ENCODE peak calls at places on chromosomes 13 and 19, in nine cellular contexts. One of them, this sample, is unnamed.

GRCh38 chr19:45881909-45882528 is 3.9 kb downstream of the IRF2BP1 start:
- DNase-seq in AML-193: no peak
- DNase-seq in NCI-H526 treated with DMSO at 0.1 percent for 48 hours: peak; percentile 28
- DNase-seq in fibroblast of the aortic adventitia: no peak
- DNase-seq in effector CD4-positive, alpha-beta T cell: no peak
- DNase-seq in tibial artery: no peak
- DNase-seq in coronary artery: no peak
- DNase-seq in CD8-positive, alpha-beta T cell: no peak
- DNase-seq in astrocyte of the cerebellum: no peak
- DNase-seq in this sample: no peak

GRCh38 chr19:39998511-39998910 is 1.7 kb downstream of the ZNF546 start:
- DNase-seq in AML-193: no peak
- DNase-seq in NCI-H526 treated with DMSO at 0.1 percent for 48 hours: no peak
- DNase-seq in fibroblast of the aortic adventitia: peak; percentile 42
- DNase-seq in effector CD4-positive, alpha-beta T cell: no peak
- DNase-seq in tibial artery: no peak
- DNase-seq in coronary artery: no peak
- DNase-seq in CD8-positive, alpha-beta T cell: no peak
- DNase-seq in astrocyte of the cerebellum: no peak
- DNase-seq in this sample: no peak

GRCh38 chr19:17777840-17778620 is 16.9 kb upstream of the B3GNT3 start:
- DNase-seq in AML-193: no peak
- DNase-seq in NCI-H526 treated with DMSO at 0.1 percent for 48 hours: peak; percentile 11
- DNase-seq in fibroblast of the aortic adventitia: no peak
- DNase-seq in effector CD4-positive, alpha-beta T cell: no peak
- DNase-seq in tibial artery: peak; percentile 73
- DNase-seq in coronary artery: no peak
- DNase-seq in CD8-positive, alpha-beta T cell: no peak
- DNase-seq in astrocyte of the cerebellum: no peak
- DNase-seq in this sample: no peak

GRCh38 chr19:42989851-42990250 is 36.4 kb downstream of the PSG11 start:
- DNase-seq in AML-193: no peak
- DNase-seq in NCI-H526 treated with DMSO at 0.1 percent for 48 hours: peak; percentile 68
- DNase-seq in fibroblast of the aortic adventitia: no peak
- DNase-seq in effector CD4-positive, alpha-beta T cell: no peak
- DNase-seq in tibial artery: no peak
- DNase-seq in coronary artery: no peak
- DNase-seq in CD8-positive, alpha-beta T cell: no peak
- DNase-seq in astrocyte of the cerebellum: peak; percentile 0
- DNase-seq in this sample: no peak

GRCh38 chr19:2461751-2462634 is 5.2 kb upstream of the LMNB2 start:
- DNase-seq in AML-193: no peak
- DNase-seq in NCI-H526 treated with DMSO at 0.1 percent for 48 hours: no peak
- DNase-seq in fibroblast of the aortic adventitia: peak; percentile 51
- DNase-seq in effector CD4-positive, alpha-beta T cell: peak; percentile 37
- DNase-seq in tibial artery: peak; percentile 68
- DNase-seq in coronary artery: no peak
- DNase-seq in CD8-positive, alpha-beta T cell: peak; percentile 29
- DNase-seq in astrocyte of the cerebellum: no peak
- DNase-seq in this sample: no peak

GRCh38 chr19:56137405-56137804 is 3.7 kb upstream of the ZNF444 start:
- DNase-seq in AML-193: no peak
- DNase-seq in NCI-H526 treated with DMSO at 0.1 percent for 48 hours: no peak
- DNase-seq in fibroblast of the aortic adventitia: no peak
- DNase-seq in effector CD4-positive, alpha-beta T cell: no peak
- DNase-seq in tibial artery: no peak
- DNase-seq in coronary artery: no peak
- DNase-seq in CD8-positive, alpha-beta T cell: no peak
- DNase-seq in astrocyte of the cerebellum: no peak
- DNase-seq in this sample: no peak

GRCh38 chr19:18143902-18144301 is 9.1 kb upstream of the PIK3R2 start:
- DNase-seq in AML-193: no peak
- DNase-seq in NCI-H526 treated with DMSO at 0.1 percent for 48 hours: no peak
- DNase-seq in fibroblast of the aortic adventitia: no peak
- DNase-seq in effector CD4-positive, alpha-beta T cell: no peak
- DNase-seq in tibial artery: no peak
- DNase-seq in coronary artery: no peak
- DNase-seq in CD8-positive, alpha-beta T cell: no peak
- DNase-seq in astrocyte of the cerebellum: no peak
- DNase-seq in this sample: no peak

GRCh38 chr13:72782717-72783116 is 784 bp downstream of the PIBF1 start:
- DNase-seq in AML-193: no peak
- DNase-seq in NCI-H526 treated with DMSO at 0.1 percent for 48 hours: no peak
- DNase-seq in fibroblast of the aortic adventitia: peak; percentile 25
- DNase-seq in effector CD4-positive, alpha-beta T cell: no peak
- DNase-seq in tibial artery: no peak
- DNase-seq in coronary artery: no peak
- DNase-seq in CD8-positive, alpha-beta T cell: no peak
- DNase-seq in astrocyte of the cerebellum: no peak
- DNase-seq in this sample: no peak

GRCh38 chr13:33536639-33537425 is 251.3 kb upstream of the STARD13 start:
- DNase-seq in AML-193: no peak
- DNase-seq in NCI-H526 treated with DMSO at 0.1 percent for 48 hours: no peak
- DNase-seq in fibroblast of the aortic adventitia: no peak
- DNase-seq in effector CD4-positive, alpha-beta T cell: no peak
- DNase-seq in tibial artery: no peak
- DNase-seq in coronary artery: no peak
- DNase-seq in CD8-positive, alpha-beta T cell: no peak
- DNase-seq in astrocyte of the cerebellum: peak; percentile 53
- DNase-seq in this sample: no peak

GRCh38 chr19:13521066-13521465 is 14.8 kb upstream of the CACNA1A start:
- DNase-seq in AML-193: no peak
- DNase-seq in NCI-H526 treated with DMSO at 0.1 percent for 48 hours: no peak
- DNase-seq in fibroblast of the aortic adventitia: no peak
- DNase-seq in effector CD4-positive, alpha-beta T cell: no peak
- DNase-seq in tibial artery: no peak
- DNase-seq in coronary artery: no peak
- DNase-seq in CD8-positive, alpha-beta T cell: no peak
- DNase-seq in astrocyte of the cerebellum: no peak
- DNase-seq in this sample: no peak

GRCh38 chr19:45632468-45633196 is 6.6 kb downstream of the EML2 start:
- DNase-seq in AML-193: no peak
- DNase-seq in NCI-H526 treated with DMSO at 0.1 percent for 48 hours: peak; percentile 20
- DNase-seq in fibroblast of the aortic adventitia: peak; percentile 94
- DNase-seq in effector CD4-positive, alpha-beta T cell: no peak
- DNase-seq in tibial artery: peak; percentile 91
- DNase-seq in coronary artery: peak; percentile 87
- DNase-seq in CD8-positive, alpha-beta T cell: no peak
- DNase-seq in astrocyte of the cerebellum: peak; percentile 67
- DNase-seq in this sample: peak; percentile 91

GRCh38 chr19:54063350-54064078 is at the start of gene VSTM1:
- DNase-seq in AML-193: no peak
- DNase-seq in NCI-H526 treated with DMSO at 0.1 percent for 48 hours: no peak
- DNase-seq in fibroblast of the aortic adventitia: no peak
- DNase-seq in effector CD4-positive, alpha-beta T cell: no peak
- DNase-seq in tibial artery: no peak
- DNase-seq in coronary artery: no peak
- DNase-seq in CD8-positive, alpha-beta T cell: no peak
- DNase-seq in astrocyte of the cerebellum: no peak
- DNase-seq in this sample: no peak

GRCh38 chr19:18543814-18544475 is 572 bp upstream of the FKBP8 start:
- DNase-seq in AML-193: peak; percentile 72
- DNase-seq in NCI-H526 treated with DMSO at 0.1 percent for 48 hours: peak; percentile 24
- DNase-seq in fibroblast of the aortic adventitia: peak; percentile 54
- DNase-seq in effector CD4-positive, alpha-beta T cell: peak; percentile 70
- DNase-seq in tibial artery: no peak
- DNase-seq in coronary artery: no peak
- DNase-seq in CD8-positive, alpha-beta T cell: peak; percentile 54
- DNase-seq in astrocyte of the cerebellum: no peak
- DNase-seq in this sample: peak; percentile 66

GRCh38 chr13:51584731-51585191 is 499 bp downstream of the WDFY2 start:
- DNase-seq in AML-193: peak; percentile 49
- DNase-seq in NCI-H526 treated with DMSO at 0.1 percent for 48 hours: peak; percentile 87
- DNase-seq in fibroblast of the aortic adventitia: peak; percentile 49
- DNase-seq in effector CD4-positive, alpha-beta T cell: peak; percentile 65
- DNase-seq in tibial artery: no peak
- DNase-seq in coronary artery: no peak
- DNase-seq in CD8-positive, alpha-beta T cell: peak; percentile 59
- DNase-seq in astrocyte of the cerebellum: no peak
- DNase-seq in this sample: peak; percentile 55

GRCh38 chr13:80199067-80199466 is 141.9 kb downstream of the SPRY2 start:
- DNase-seq in AML-193: no peak
- DNase-seq in NCI-H526 treated with DMSO at 0.1 percent for 48 hours: no peak
- DNase-seq in fibroblast of the aortic adventitia: no peak
- DNase-seq in effector CD4-positive, alpha-beta T cell: no peak
- DNase-seq in tibial artery: no peak
- DNase-seq in coronary artery: no peak
- DNase-seq in CD8-positive, alpha-beta T cell: no peak
- DNase-seq in astrocyte of the cerebellum: no peak
- DNase-seq in this sample: no peak

GRCh38 chr19:50679177-50680125 is 30.2 kb downstream of the C19orf81 start:
- DNase-seq in AML-193: no peak
- DNase-seq in NCI-H526 treated with DMSO at 0.1 percent for 48 hours: peak; percentile 28
- DNase-seq in fibroblast of the aortic adventitia: peak; percentile 60
- DNase-seq in effector CD4-positive, alpha-beta T cell: peak; percentile 45
- DNase-seq in tibial artery: peak; percentile 79
- DNase-seq in coronary artery: no peak
- DNase-seq in CD8-positive, alpha-beta T cell: peak; percentile 52
- DNase-seq in astrocyte of the cerebellum: no peak
- DNase-seq in this sample: peak; percentile 61

GRCh38 chr13:113666951-113667701 is at the start of gene GRK1:
- DNase-seq in AML-193: no peak
- DNase-seq in NCI-H526 treated with DMSO at 0.1 percent for 48 hours: no peak
- DNase-seq in fibroblast of the aortic adventitia: no peak
- DNase-seq in effector CD4-positive, alpha-beta T cell: no peak
- DNase-seq in tibial artery: peak; percentile 63
- DNase-seq in coronary artery: peak; percentile 67
- DNase-seq in CD8-positive, alpha-beta T cell: no peak
- DNase-seq in astrocyte of the cerebellum: no peak
- DNase-seq in this sample: no peak